ENCODE peak calls at places on chromosomes 11 and 22, in six cellular contexts. X, G, S, D, E and N are unnamed samples.

GRCh38 chr11:126310229-126310991 is 6.5 kb downstream of the DCPS start:
- DNase-seq in S (peak; percentile 61), X (peak; percentile 48), E (peak; percentile 73), D (peak; percentile 77), G (peak; percentile 33), N (peak; percentile 65)

GRCh38 chr11:72735495-72736027 is 16.6 kb downstream of the ARAP1 start:
- DNase-seq in G (no peak), E (no peak), X (no peak), D (peak; percentile 44), S (no peak), N (no peak)

GRCh38 chr22:19977296-19978243 is 36.0 kb upstream of the TXNRD2 start:
- DNase-seq in X (no peak), G (no peak), E (no peak), S (no peak), D (no peak), N (no peak)

GRCh38 chr22:32337015-32337414 is 20.7 kb upstream of the RFPL3 start:
- DNase-seq in S (no peak), D (no peak), X (no peak), G (no peak), E (no peak), N (no peak)

GRCh38 chr22:35894464-35894878 is 134.2 kb downstream of the RBFOX2 start:
- DNase-seq in X (no peak), E (no peak), G (no peak), S (no peak), D (peak; percentile 32), N (no peak)

GRCh38 chr11:27968461-27968860 is 139.5 kb downstream of the KIF18A start:
- DNase-seq in E (no peak), S (no peak), D (no peak), G (no peak), X (no peak), N (no peak)

GRCh38 chr11:134270250-134270714 is 5.9 kb upstream of the GLB1L3 start:
- DNase-seq in E (no peak), D (no peak), S (no peak), X (no peak), G (no peak), N (no peak)

GRCh38 chr11:98307827-98308491 is 712.8 kb upstream of the CNTN5 start:
- DNase-seq in E (no peak), G (no peak), S (no peak), X (no peak), D (no peak), N (no peak)

GRCh38 chr11:60916669-60917206 is 2.8 kb downstream of the TMEM109 start:
- DNase-seq in E (no peak), D (no peak), X (no peak), G (no peak), S (no peak), N (no peak)

GRCh38 chr22:28798810-28799124 is 1.6 kb downstream of the XBP1 start:
- DNase-seq in G (no peak), X (no peak), E (no peak), S (no peak), D (no peak), N (no peak)

GRCh38 chr11:102047305-102047924 is at the start of gene CFAP300:
- DNase-seq in E (peak; percentile 87), X (peak; percentile 8), D (peak; percentile 75), S (peak; percentile 49), G (peak; percentile 81), N (peak; percentile 23)